ENCODE peak calls at places on chromosome 11, in five cellular contexts. M, E, T, W and C are unnamed samples.

GRCh38 chr11:5284551-5285130 is 14.9 kb upstream of the HBE1 start:
- DNase-seq in M (no peak), E (no peak), T (no peak), W (no peak), C (no peak)

GRCh38 chr11:536841-537621 is at the start of gene LRRC56:
- DNase-seq in M (peak; percentile 92), E (peak; percentile 90), T (peak; percentile 69), W (peak; percentile 77), C (peak; percentile 90)

GRCh38 chr11:45289369-45289768 is 3.2 kb upstream of the SYT13 start:
- DNase-seq in M (no peak), E (no peak), T (no peak), W (no peak), C (no peak)

GRCh38 chr11:76944225-76944624 is 83.5 kb downstream of the ACER3 start:
- DNase-seq in M (no peak), E (no peak), T (no peak), W (no peak), C (no peak)

GRCh38 chr11:44236261-44236660 is 73.7 kb downstream of the ALX4 start:
- DNase-seq in M (no peak), E (no peak), T (no peak), W (no peak), C (no peak)

GRCh38 chr11:67355023-67355793 is 1.9 kb upstream of the POLD4 start:
- DNase-seq in M (no peak), E (peak; percentile 30), T (no peak), W (no peak), C (no peak)

GRCh38 chr11:128548655-128549255 is 38.6 kb downstream of the ETS1 start:
- DNase-seq in M (peak; percentile 28), E (peak; percentile 60), T (no peak), W (no peak), C (no peak)

GRCh38 chr11:35529971-35530495 is 4.6 kb upstream of the PAMR1 start:
- DNase-seq in M (no peak), E (no peak), T (no peak), W (no peak), C (peak; percentile 49)

GRCh38 chr11:110434952-110435779 is 5.4 kb downstream of the FDX1 start:
- DNase-seq in M (no peak), E (no peak), T (no peak), W (no peak), C (no peak)